ENCODE peak calls at places on chromosomes 13 and 19, in six cellular contexts. Y is C1 segment of cervical spinal cord, T is retina, D is WERI-Rb-1, W is T-helper 17 cell, K is cerebellar cortex. F is an unnamed sample.
A peak's percentile ranks its signal among the peaks of the same experiment; 100 is the strongest.

GRCh38 chr13:77749481-77749880 is 52.0 kb downstream of the SLAIN1 start:
- DNase-seq in Y (no peak), T (peak; percentile 26), D (no peak), W (no peak), K (no peak), F (no peak)

GRCh38 chr19:1291761-1292418 is 6.2 kb downstream of the EFNA2 start:
- DNase-seq in Y (no peak), T (no peak), D (no peak), W (no peak), K (no peak), F (peak; percentile 61)

GRCh38 chr19:5953034-5953589 is 24.8 kb downstream of the RANBP3 start:
- DNase-seq in Y (no peak), T (no peak), D (no peak), W (no peak), K (no peak), F (no peak)

GRCh38 chr13:32878172-32878571 is 138.1 kb upstream of the KL start:
- DNase-seq in Y (no peak), T (no peak), D (no peak), W (no peak), K (no peak), F (no peak)

GRCh38 chr13:71358218-71358617 is 508.8 kb downstream of the DACH1 start:
- DNase-seq in Y (no peak), T (no peak), D (no peak), W (no peak), K (no peak), F (no peak)

GRCh38 chr13:85771856-85772255 is 27.4 kb downstream of the SLITRK6 start:
- DNase-seq in Y (no peak), T (no peak), D (no peak), W (no peak), K (no peak), F (no peak)

GRCh38 chr19:3071764-3072163 is 9.5 kb upstream of the TLE5 start:
- DNase-seq in Y (no peak), T (peak; percentile 73), D (peak; percentile 75), W (no peak), K (no peak), F (no peak)

GRCh38 chr19:4108767-4109625 is 14.9 kb downstream of the MAP2K2 start:
- DNase-seq in Y (no peak), T (no peak), D (no peak), W (peak; percentile 47), K (no peak), F (peak; percentile 45)

GRCh38 chr13:49938921-49939320 is 2.8 kb upstream of the SPRYD7 start:
- DNase-seq in Y (no peak), T (no peak), D (no peak), W (no peak), K (no peak), F (peak; percentile 86)

GRCh38 chr19:10565567-10566407 is at the start of gene KRI1:
- DNase-seq in Y (peak; percentile 73), T (peak; percentile 96), D (peak; percentile 99), W (peak; percentile 99), K (peak; percentile 95), F (peak; percentile 99)

GRCh38 chr13:23384111-23384510 is 49.4 kb downstream of the SACS start:
- DNase-seq in Y (no peak), T (no peak), D (no peak), W (no peak), K (no peak), F (no peak)

GRCh38 chr19:42024622-42025111 is 30.6 kb upstream of the ATP1A3 start:
- DNase-seq in Y (no peak), T (no peak), D (no peak), W (no peak), K (peak; percentile 88), F (peak; percentile 13)

GRCh38 chr19:46932346-46932745 is 71.5 kb downstream of the ARHGAP35 start:
- DNase-seq in Y (no peak), T (no peak), D (no peak), W (no peak), K (no peak), F (no peak)

F was measured in transverse colon.